ENCODE peak calls at places on chromosomes 12 and 14, in seven cellular contexts. Y is neural progenitor cell, X is PC-3, V is GM23248, K is hepatocyte, B is HCT116, H is SK-N-SH. M is an unnamed sample.

GRCh38 chr12:66154776-66155175 is 15.0 kb downstream of the TMBIM4 start:
- DNase-seq in H (no peak), Y (no peak), X (no peak), K (no peak), V (peak; percentile 59), B (no peak), M (no peak)

GRCh38 chr12:102769323-102769916 is 147.6 kb downstream of the PAH start:
- DNase-seq in H (peak; percentile 25), B (peak; percentile 26), Y (peak; percentile 68), K (peak; percentile 77), X (peak; percentile 62), V (peak; percentile 81), M (peak; percentile 48)

GRCh38 chr14:99654235-99655000 is 9.5 kb downstream of the HHIPL1 start:
- DNase-seq in X (no peak), Y (peak; percentile 50), B (no peak), V (peak; percentile 84), H (no peak), K (peak; percentile 60), M (no peak)

GRCh38 chr12:12432373-12432772 is 75.5 kb downstream of the BORCS5 start:
- DNase-seq in V (peak; percentile 50), X (peak; percentile 95), H (no peak), B (no peak), K (peak; percentile 31), Y (no peak), M (no peak)

GRCh38 chr12:51591020-51591901 is at the start of gene SCN8A:
- DNase-seq in K (peak; percentile 80), X (peak; percentile 63), H (peak; percentile 94), V (peak; percentile 89), Y (peak; percentile 95), B (peak; percentile 16), M (peak; percentile 72)

GRCh38 chr14:51873221-51873893 is 12.9 kb downstream of the GNG2 start:
- DNase-seq in B (peak; percentile 24), V (peak; percentile 92), X (peak; percentile 97), H (peak; percentile 33), K (peak; percentile 58), Y (no peak), M (peak; percentile 13)

GRCh38 chr12:3316776-3317480 is 174.1 kb upstream of the PRMT8 start:
- DNase-seq in K (no peak), V (no peak), X (no peak), B (no peak), H (no peak), Y (no peak), M (no peak)

GRCh38 chr14:21408152-21408551 is 24.3 kb upstream of the SUPT16H start:
- DNase-seq in B (no peak), H (no peak), V (peak; percentile 83), K (no peak), X (peak; percentile 69), Y (no peak), M (no peak)

GRCh38 chr12:58310828-58311273 is 369.5 kb downstream of the ATP23 start:
- DNase-seq in V (peak; percentile 97), H (no peak), X (peak; percentile 96), Y (no peak), K (peak; percentile 75), B (peak; percentile 66), M (no peak)

GRCh38 chr12:47870175-47870781 is 34.5 kb downstream of the VDR start:
- DNase-seq in K (peak; percentile 55), B (no peak), X (peak; percentile 28), Y (peak; percentile 77), H (peak; percentile 62), V (peak; percentile 69), M (peak; percentile 24)

GRCh38 chr12:26614217-26614616 is 218.8 kb downstream of the ITPR2 start:
- DNase-seq in H (peak; percentile 45), B (peak; percentile 8), X (peak; percentile 56), K (peak; percentile 21), V (peak; percentile 52), Y (peak; percentile 53), M (peak; percentile 41)

GRCh38 chr12:57983150-57983857 is 41.9 kb downstream of the ATP23 start:
- DNase-seq in B (peak; percentile 42), X (peak; percentile 73), K (peak; percentile 64), H (peak; percentile 4), V (peak; percentile 75), Y (peak; percentile 71), M (peak; percentile 47)

GRCh38 chr12:41795910-41796309 is 348.8 kb downstream of the GXYLT1 start:
- DNase-seq in X (peak; percentile 27), B (peak; percentile 4), V (no peak), H (peak; percentile 13), K (no peak), Y (peak; percentile 46), M (no peak)

GRCh38 chr12:89280833-89281533 is 71.3 kb downstream of the DUSP6 start:
- DNase-seq in X (peak; percentile 29), B (no peak), V (no peak), H (no peak), Y (peak; percentile 19), K (no peak), M (no peak)

GRCh38 chr14:91261986-91262549 is 17.6 kb upstream of the GPR68 start:
- DNase-seq in V (no peak), K (no peak), B (no peak), Y (no peak), X (no peak), H (no peak), M (no peak)

GRCh38 chr14:80427101-80427500 is 215.8 kb upstream of the DIO2 start:
- DNase-seq in Y (no peak), X (no peak), H (no peak), V (peak; percentile 29), K (no peak), B (no peak), M (no peak)

GRCh38 chr14:95531473-95531872 is 3.4 kb upstream of the GLRX5 start:
- DNase-seq in X (peak; percentile 80), Y (no peak), H (no peak), V (peak; percentile 78), B (no peak), K (no peak), M (no peak)

GRCh38 chr12:32508626-32509025 is 109.3 kb downstream of the FGD4 start:
- DNase-seq in H (no peak), B (no peak), X (no peak), V (no peak), K (no peak), Y (no peak), M (no peak)

GRCh38 chr14:86574026-86574777 is 1044.3 kb downstream of the FLRT2 start:
- DNase-seq in B (no peak), V (no peak), Y (no peak), K (no peak), H (no peak), X (peak; percentile 40), M (no peak)

GRCh38 chr14:60658909-60659585 is 9.8 kb upstream of the SIX1 start:
- DNase-seq in B (no peak), Y (peak; percentile 28), K (no peak), H (no peak), X (peak; percentile 83), V (no peak), M (peak; percentile 13)

GRCh38 chr14:60656755-60657608 is 7.7 kb upstream of the SIX1 start:
- DNase-seq in H (peak; percentile 71), V (peak; percentile 83), K (peak; percentile 68), Y (peak; percentile 90), X (peak; percentile 76), B (no peak), M (peak; percentile 94)

GRCh38 chr14:60655898-60656754 is 6.8 kb upstream of the SIX1 start:
- DNase-seq in X (no peak), V (no peak), K (no peak), Y (peak; percentile 59), B (no peak), H (peak; percentile 48), M (no peak)

GRCh38 chr14:60657609-60657983 is 8.3 kb upstream of the SIX1 start:
- DNase-seq in K (peak; percentile 8), X (no peak), B (no peak), V (no peak), Y (peak; percentile 53), H (no peak), M (peak; percentile 51)

DNA sequence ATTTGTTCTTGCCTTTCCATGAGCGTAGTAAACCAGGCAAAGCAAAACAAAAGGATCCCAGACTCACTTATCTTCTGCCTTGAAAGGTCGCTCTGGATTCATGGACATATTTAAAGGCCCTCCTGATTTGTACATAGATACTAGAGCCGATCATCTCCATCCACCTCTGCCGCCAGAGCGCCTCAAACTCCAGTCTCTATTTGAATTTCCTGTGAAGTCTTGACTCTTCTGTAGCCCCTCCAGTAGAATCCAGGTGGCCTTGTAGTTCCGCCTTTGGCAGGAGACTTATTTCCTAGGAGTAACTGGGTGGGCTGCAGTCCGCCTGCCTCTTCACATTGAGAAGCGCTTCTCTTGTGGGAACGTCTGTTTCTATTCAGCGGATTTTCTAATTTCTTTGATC is 8.8 kb upstream of the SIX1 start:
- DNase-seq in H (no peak), Y (peak; percentile 41), X (peak; percentile 8), V (no peak), B (no peak), K (no peak), M (peak; percentile 30)
- H2AFZ ChIP-seq in H (peak overlapping the region; percentile 89), Y (peak overlapping the region; percentile 94), X (peak overlapping the region; percentile 94), V (peak overlapping the region; percentile 96), B (no peak overlapping the region), K (peak overlapping the region; percentile 73), M (peak overlapping the region; percentile 99)

DNA sequence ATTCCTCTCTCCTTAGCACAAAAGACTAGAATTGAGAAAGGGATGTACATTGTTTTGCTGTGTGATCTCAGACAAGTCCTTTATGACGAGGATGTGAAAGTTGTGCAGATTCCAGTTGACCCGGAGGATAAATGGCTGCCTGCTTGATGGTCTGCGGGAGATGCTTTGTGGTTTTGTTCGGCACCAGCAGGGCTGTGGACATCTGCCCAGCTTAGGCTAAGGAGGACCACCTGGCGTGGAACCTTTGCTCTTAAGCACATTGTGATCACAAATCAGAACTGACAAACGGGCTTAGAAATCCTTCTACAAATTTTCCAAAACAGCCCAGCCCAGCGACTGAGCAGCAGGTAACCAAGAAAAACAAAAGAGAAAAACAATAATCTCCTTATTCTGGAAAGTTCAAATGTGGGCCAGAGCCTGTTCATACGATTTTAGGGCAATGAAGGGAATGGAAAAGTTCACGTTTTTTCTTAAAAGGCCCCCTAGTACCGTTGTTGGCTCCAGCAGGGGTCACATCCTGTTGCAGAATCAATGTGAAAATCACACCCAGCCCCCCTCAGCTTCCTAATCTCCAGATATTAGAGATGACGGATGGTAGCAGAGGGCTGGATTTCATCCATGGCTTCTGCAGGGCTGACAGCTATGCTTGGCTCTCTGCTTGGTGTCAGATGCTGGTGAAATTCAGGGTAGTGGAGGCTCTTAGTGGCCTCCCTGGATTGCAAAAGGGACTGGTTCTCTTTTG is 81.1 kb upstream of the RFLNA start:
- DNase-seq in Y (peak; percentile 28), H (no peak), K (no peak), V (no peak), B (no peak), X (no peak), M (no peak)
- TF ChIP-seq EZH2phosphoT487 in Y (no peak), H (no peak), K (no peak), V (no peak), B (no peak), X (no peak), M (no peak)

DNA sequence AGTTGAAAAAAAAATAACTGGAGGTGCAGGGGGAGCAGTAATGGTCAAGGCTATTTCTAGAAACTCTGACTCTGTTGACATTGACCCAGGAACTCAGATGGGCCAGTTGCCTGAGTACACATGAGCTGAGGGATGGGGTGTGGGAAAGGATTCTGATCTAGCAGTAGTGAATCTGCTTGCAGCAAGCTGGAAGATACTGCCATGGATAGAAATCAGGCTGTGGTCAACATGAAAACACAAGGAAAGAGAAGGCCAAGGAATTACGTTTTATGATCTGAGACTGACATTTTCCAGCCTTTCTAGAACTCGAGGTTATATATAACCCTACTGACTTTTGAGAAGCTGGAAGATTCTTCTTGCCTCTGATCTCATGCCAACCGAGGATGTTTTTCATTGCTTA is 90.0 kb downstream of the ANO6 start:
- DNase-seq in K (peak; percentile 20), X (no peak), B (no peak), V (peak; percentile 10), H (no peak), Y (no peak), M (no peak)
- H3K27ac ChIP-seq in K (no peak overlapping the region), X (no peak overlapping the region), B (no peak overlapping the region), V (no peak overlapping the region), H (no peak overlapping the region), Y (no peak overlapping the region), M (no peak overlapping the region)

GRCh38 chr14:73753043-73753886 is 39.1 kb upstream of the PNMA1 start:
- DNase-seq in X (no peak), V (peak; percentile 51), K (peak; percentile 77), Y (no peak), B (no peak), H (peak; percentile 64), M (peak; percentile 17)
- H2AFZ ChIP-seq in X (no peak overlapping the region), V (no peak overlapping the region), K (no peak overlapping the region), Y (no peak overlapping the region), B (no peak overlapping the region), H (no peak overlapping the region), M (no peak overlapping the region)

M was measured in OCI-LY7.